ENCODE peak calls at places on chromosomes 13 and 19, in six cellular contexts. G is choroid plexus epithelial cell, Z is MM.1S, P is fibroblast of the aortic adventitia, A is fibroblast of lung, B is GM23338. R is an unnamed sample.
A peak's percentile ranks its signal among the peaks of the same experiment; 100 is the strongest.

GRCh38 chr19:28457620-28458019 is 755.3 kb downstream of the UQCRFS1 start:
- DNase-seq in P (no peak), B (no peak), Z (no peak), G (no peak), A (no peak), R (no peak)

GRCh38 chr13:67880916-67881315 is 650.8 kb upstream of the PCDH9 start:
- DNase-seq in Z (no peak), P (no peak), B (no peak), G (peak; percentile 0), A (peak; percentile 70), R (no peak)

GRCh38 chr19:50705422-50706019 is 14.1 kb downstream of the SHANK1 start:
- DNase-seq in A (peak; percentile 24), P (peak; percentile 66), B (peak; percentile 88), Z (peak; percentile 19), G (peak; percentile 65), R (peak; percentile 45)

GRCh38 chr13:113862766-113863510 is 938 bp downstream of the GAS6 start:
- DNase-seq in B (peak; percentile 78), G (peak; percentile 24), A (peak; percentile 42), P (peak; percentile 41), Z (peak; percentile 82), R (peak; percentile 51)

GRCh38 chr19:40907968-40908735 is 26.1 kb upstream of the CYP2A7 start:
- DNase-seq in P (no peak), A (no peak), B (peak; percentile 78), G (no peak), Z (no peak), R (no peak)

GRCh38 chr19:41734585-41734984 is 20.7 kb upstream of the CEACAM6 start:
- DNase-seq in G (no peak), B (no peak), Z (no peak), P (no peak), A (no peak), R (no peak)

GRCh38 chr13:58804832-58805231 is 1173.3 kb downstream of the PCDH17 start:
- DNase-seq in A (no peak), B (no peak), P (no peak), Z (no peak), G (no peak), R (no peak)

GRCh38 chr13:52847682-52848432 is 583 bp downstream of the PCDH8 start:
- DNase-seq in G (no peak), A (no peak), P (no peak), B (peak; percentile 33), Z (no peak), R (no peak)

GRCh38 chr19:37997911-37998344 is 90.9 kb downstream of the SIPA1L3 start:
- DNase-seq in B (no peak), G (peak; percentile 86), Z (no peak), A (peak; percentile 98), P (peak; percentile 98), R (peak; percentile 81)

GRCh38 chr13:26964278-26965057 is 203.9 kb upstream of the GPR12 start:
- DNase-seq in B (peak; percentile 26), G (peak; percentile 30), A (peak; percentile 65), Z (no peak), P (peak; percentile 40), R (peak; percentile 75)

GRCh38 chr19:5128251-5128931 is 159.5 kb downstream of the KDM4B start:
- DNase-seq in P (peak; percentile 70), B (peak; percentile 55), A (peak; percentile 83), G (peak; percentile 89), Z (no peak), R (peak; percentile 85)

GRCh38 chr19:10001899-10002298 is 8.4 kb downstream of the COL5A3 start:
- DNase-seq in B (peak; percentile 72), A (no peak), Z (no peak), G (peak; percentile 14), P (no peak), R (no peak)

GRCh38 chr19:21765151-21765550 is 2.2 kb downstream of the ZNF100 start:
- DNase-seq in Z (no peak), B (no peak), A (peak; percentile 1), G (no peak), P (no peak), R (no peak)

GRCh38 chr19:58572818-58573657 is at the start of gene MZF1:
- DNase-seq in B (peak; percentile 100), G (peak; percentile 100), P (peak; percentile 100), Z (peak; percentile 100), A (peak; percentile 100), R (peak; percentile 100)

GRCh38 chr13:33353646-33354045 is 68.1 kb upstream of the STARD13 start:
- DNase-seq in P (no peak), Z (no peak), B (no peak), G (no peak), A (no peak), R (no peak)

GRCh38 chr19:51410950-51411748 is 6.3 kb downstream of the SIGLEC10 start:
- DNase-seq in G (no peak), P (no peak), B (no peak), A (no peak), Z (no peak), R (no peak)

GRCh38 chr19:42282810-42283247 is 13.8 kb downstream of the CIC start:
- DNase-seq in P (no peak), B (no peak), G (no peak), A (no peak), Z (no peak), R (no peak)

GRCh38 chr19:1259873-1260748 is 9.0 kb upstream of the CIRBP start:
- DNase-seq in G (no peak), Z (no peak), B (no peak), P (no peak), A (no peak), R (no peak)

GRCh38 chr13:49649244-49649962 is 21.1 kb downstream of the ARL11 start:
- DNase-seq in Z (no peak), B (peak; percentile 68), A (peak; percentile 41), P (peak; percentile 55), G (peak; percentile 68), R (peak; percentile 64)

GRCh38 chr13:63408227-63409202 is 1992.9 kb upstream of the PCDH20 start:
- DNase-seq in B (peak; percentile 39), A (peak; percentile 38), Z (no peak), P (peak; percentile 15), G (peak; percentile 94), R (no peak)

GRCh38 chr13:103140001-103140671 is 73.9 kb upstream of the SLC10A2 start:
- DNase-seq in P (no peak), G (peak; percentile 57), B (peak; percentile 85), A (no peak), Z (peak; percentile 55), R (peak; percentile 45)

GRCh38 chr19:10521461-10522216 is 4.4 kb upstream of the S1PR5 start:
- DNase-seq in P (no peak), Z (no peak), A (no peak), G (no peak), B (no peak), R (no peak)

GRCh38 chr19:28466107-28467045 is 746.6 kb downstream of the UQCRFS1 start:
- DNase-seq in G (peak; percentile 78), B (peak; percentile 78), A (peak; percentile 44), Z (peak; percentile 84), P (peak; percentile 77), R (no peak)

GRCh38 chr13:46232281-46232680 is 20.6 kb downstream of the LRRC63 start:
- DNase-seq in G (no peak), Z (no peak), P (peak; percentile 80), B (no peak), A (peak; percentile 61), R (no peak)

GRCh38 chr19:45472557-45473365 is 5.0 kb downstream of the FOSB start:
- DNase-seq in A (no peak), G (no peak), B (peak; percentile 57), P (no peak), Z (no peak), R (no peak)

DNA sequence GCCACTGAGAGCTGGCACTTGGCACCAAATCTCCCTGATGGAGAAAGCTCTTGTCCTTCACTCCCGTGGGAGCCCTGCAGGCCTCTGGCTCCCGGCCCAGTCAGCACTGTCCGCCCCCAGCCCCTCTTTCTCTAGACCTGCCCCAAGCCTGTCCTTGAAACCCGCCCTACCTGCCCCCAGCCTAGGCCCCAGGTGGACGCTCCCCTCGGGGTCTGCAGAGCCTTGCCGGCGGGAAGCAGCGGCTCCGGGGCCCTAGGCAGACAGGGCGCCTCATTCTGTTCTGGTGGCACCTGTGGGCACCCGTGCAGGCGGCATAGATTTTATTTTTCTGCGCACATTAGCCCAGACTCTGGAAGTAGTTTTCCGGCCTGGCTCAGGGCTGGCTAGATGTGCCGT is 17.6 kb downstream of the IL17D start:
- DNase-seq in G (no peak), P (no peak), Z (no peak), B (no peak), A (no peak), R (no peak)
- H3K4me3 ChIP-seq in G (peak overlapping the region; percentile 54), P (no peak overlapping the region), Z (no peak overlapping the region), B (peak overlapping the region; percentile 76), A (no peak overlapping the region), R (no peak overlapping the region)

GRCh38 chr19:23823952-23824389 is 65.3 kb upstream of the ZNF681 start:
- DNase-seq in A (peak; percentile 1), P (no peak), B (peak; percentile 79), Z (peak; percentile 89), G (peak; percentile 11), R (no peak)
- TF ChIP-seq CTCF in A (no peak), P (no peak), B (peak; percentile 64), Z (peak; percentile 65), G (peak; percentile 5), R (no peak)

GRCh38 chr19:12628040-12629022 is 17.6 kb downstream of the ZNF791 start:
- DNase-seq in G (peak; percentile 47), Z (no peak), A (peak; percentile 40), B (peak; percentile 45), P (no peak), R (peak; percentile 36)
- H3K4me3 ChIP-seq in G (no peak overlapping the region), Z (no peak overlapping the region), A (no peak overlapping the region), B (no peak overlapping the region), P (no peak overlapping the region), R (no peak overlapping the region)

GRCh38 chr19:15702590-15702930 is 25.3 kb upstream of the OR10H2 start:
- DNase-seq in P (peak; percentile 7), Z (peak; percentile 21), B (peak; percentile 26), G (peak; percentile 22), A (no peak), R (peak; percentile 57)
- TF ChIP-seq CTCF in P (no peak), Z (peak; percentile 20), B (no peak), G (no peak), A (no peak), R (no peak)

DNA sequence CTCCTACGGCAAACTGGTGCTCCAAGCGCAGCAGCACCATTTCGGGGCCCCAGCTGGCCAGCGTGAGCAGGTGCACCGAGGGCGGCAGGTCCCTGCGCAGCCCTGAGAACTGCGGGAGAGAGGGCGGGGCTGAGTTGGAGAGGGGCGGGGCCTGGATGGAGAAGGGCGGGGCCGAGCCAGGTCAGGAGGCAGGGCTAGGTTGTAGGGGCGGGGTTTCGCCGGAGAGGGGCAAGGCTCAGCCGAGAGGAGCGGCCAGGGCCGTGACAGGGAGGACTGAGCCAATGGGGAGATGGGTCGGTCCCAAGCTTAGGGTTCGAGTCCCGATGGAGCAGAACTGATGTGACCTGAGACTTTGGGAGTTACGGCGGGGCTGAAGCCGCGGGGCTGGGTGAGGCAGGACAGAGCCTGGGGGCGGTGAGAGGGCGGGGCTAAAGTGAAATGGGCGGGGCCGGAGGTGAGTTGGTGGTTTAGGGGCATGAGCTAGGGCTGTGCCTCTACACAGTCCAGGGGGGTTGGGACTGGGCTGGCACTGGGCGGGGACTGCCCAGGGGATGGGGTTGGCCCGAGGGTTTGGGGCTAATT is 19.0 kb downstream of the MAN2B1 start:
- DNase-seq in Z (no peak), G (peak; percentile 51), A (no peak), P (no peak), B (peak; percentile 88), R (peak; percentile 16)
- H3K4me3 ChIP-seq in Z (no peak overlapping the region), G (peak overlapping the region; percentile 22), A (peak overlapping the region; percentile 14), P (peak overlapping the region; percentile 9), B (peak overlapping the region; percentile 53), R (peak overlapping the region; percentile 30)

R was measured in fibroblast of villous mesenchyme.